ENCODE peak calls at places on chromosomes 12 and 14, in six cellular contexts. B is anterior cingulate cortex, N is NAMALWA, V is NCI-H1048, L is ovary, C is NCI-H524 treated with DMSO at 0.1 percent for 48 hours. F is an unnamed sample.

GRCh38 chr14:92493492-92493891 is 20.1 kb upstream of the RIN3 start:
- DNase-seq in B (no peak), N (no peak), V (no peak), L (no peak), C (no peak), F (no peak)

GRCh38 chr12:3896851-3897351 is 23.7 kb upstream of the PARP11 start:
- DNase-seq in B (no peak), N (no peak), V (no peak), L (no peak), C (no peak), F (no peak)

GRCh38 chr12:28178775-28179174 is 11.5 kb upstream of the CCDC91 start:
- DNase-seq in B (no peak), N (no peak), V (no peak), L (no peak), C (no peak), F (no peak)

GRCh38 chr12:124322271-124322998 is 27.5 kb downstream of the RFLNA start:
- DNase-seq in B (no peak), N (no peak), V (no peak), L (no peak), C (no peak), F (no peak)

GRCh38 chr12:24463392-24463791 is 485.5 kb downstream of the BCAT1 start:
- DNase-seq in B (no peak), N (no peak), V (no peak), L (no peak), C (no peak), F (no peak)

GRCh38 chr12:131671871-131672270 is 39.0 kb upstream of the SFSWAP start:
- DNase-seq in B (no peak), N (no peak), V (no peak), L (no peak), C (no peak), F (no peak)

GRCh38 chr14:50836515-50836914 is 5.6 kb upstream of the NIN start:
- DNase-seq in B (no peak), N (no peak), V (no peak), L (no peak), C (no peak), F (no peak)

GRCh38 chr14:75711796-75712211 is 50.8 kb downstream of the TTLL5 start:
- DNase-seq in B (peak; percentile 26), N (no peak), V (no peak), L (peak; percentile 29), C (no peak), F (peak; percentile 55)

GRCh38 chr12:22048351-22049041 is 2.5 kb downstream of the CMAS start:
- DNase-seq in B (no peak), N (no peak), V (no peak), L (no peak), C (no peak), F (no peak)

GRCh38 chr12:26734510-26735248 is 98.3 kb downstream of the ITPR2 start:
- DNase-seq in B (no peak), N (no peak), V (no peak), L (no peak), C (no peak), F (no peak)

GRCh38 chr12:2243275-2243674 is 190.5 kb downstream of the CACNA1C start:
- DNase-seq in B (no peak), N (no peak), V (no peak), L (no peak), C (no peak), F (no peak)

GRCh38 chr14:91830777-91831176 is 36.6 kb downstream of the TC2N start:
- DNase-seq in B (no peak), N (peak; percentile 71), V (peak; percentile 65), L (no peak), C (no peak), F (no peak)

GRCh38 chr14:59507063-59507751 is 22.9 kb downstream of the JKAMP start:
- DNase-seq in B (peak; percentile 7), N (peak; percentile 56), V (peak; percentile 22), L (no peak), C (peak; percentile 52), F (peak; percentile 37)

GRCh38 chr12:10365716-10366433 is 24.0 kb downstream of the KLRK1 start:
- DNase-seq in B (no peak), N (peak; percentile 18), V (no peak), L (no peak), C (no peak), F (no peak)